ENCODE peak calls at places on chromosomes 12 and 14, in five cellular contexts. D is stimulated activated CD8-positive, alpha-beta memory T cell treated with anti-CD3 and anti-CD28 coated beads, Interleukin-4, amount 100 ng/mL, for 1 hour; X is stimulated activated CD4-positive, alpha-beta T cell treated with anti-CD3 and anti-CD28 coated beads, Interleukin-1b, Interleukin-23, amount 100 ng/mL, for 48 hours; Z is GM13977; T is pons. G is an unnamed sample.

GRCh38 chr12:104243551-104243950 is 28.0 kb downstream of the TXNRD1 start:
- DNase-seq in D (no peak), X (no peak), Z (no peak), T (no peak), G (no peak)

GRCh38 chr14:30214456-30215090 is 286.9 kb upstream of the PRKD1 start:
- DNase-seq in D (no peak), X (no peak), Z (peak; percentile 6), T (peak; percentile 72), G (peak; percentile 65)

GRCh38 chr12:28787151-28787550 is 361.9 kb upstream of the FAR2 start:
- DNase-seq in D (no peak), X (no peak), Z (no peak), T (peak; percentile 61), G (no peak)

GRCh38 chr12:56476972-56477432 is 8.6 kb downstream of the SPRYD4 start:
- DNase-seq in D (no peak), X (no peak), Z (no peak), T (no peak), G (no peak)

GRCh38 chr12:30613119-30613830 is 82.4 kb downstream of the IPO8 start:
- DNase-seq in D (no peak), X (no peak), Z (no peak), T (no peak), G (peak; percentile 87)

GRCh38 chr12:74365178-74365964 is 172.3 kb upstream of the ATXN7L3B start:
- DNase-seq in D (no peak), X (peak; percentile 10), Z (no peak), T (peak; percentile 25), G (peak; percentile 57)

GRCh38 chr14:100067971-100068959 is 3.0 kb downstream of the EVL start:
- DNase-seq in D (peak; percentile 80), X (peak; percentile 93), Z (no peak), T (peak; percentile 58), G (peak; percentile 45)

GRCh38 chr14:81529391-81529790 is 4.3 kb downstream of the SEL1L start:
- DNase-seq in D (no peak), X (no peak), Z (no peak), T (no peak), G (no peak)

GRCh38 chr12:93982847-93983315 is 165.5 kb upstream of the PLXNC1 start:
- DNase-seq in D (no peak), X (peak; percentile 30), Z (no peak), T (no peak), G (no peak)

GRCh38 chr14:35386673-35387125 is 17.9 kb downstream of the NFKBIA start:
- DNase-seq in D (no peak), X (no peak), Z (no peak), T (no peak), G (no peak)

GRCh38 chr14:87332001-87332400 is 661.0 kb downstream of the GALC start:
- DNase-seq in D (no peak), X (no peak), Z (no peak), T (no peak), G (no peak)

GRCh38 chr12:43278268-43278832 is 273.7 kb downstream of the ADAMTS20 start:
- DNase-seq in D (no peak), X (no peak), Z (peak; percentile 21), T (no peak), G (peak; percentile 58)

GRCh38 chr12:85829391-85829790 is 6.8 kb downstream of the RASSF9 start:
- DNase-seq in D (no peak), X (no peak), Z (no peak), T (no peak), G (no peak)

GRCh38 chr14:55864890-55865655 is 253.1 kb upstream of the PELI2 start:
- DNase-seq in D (no peak), X (no peak), Z (no peak), T (no peak), G (no peak)

GRCh38 chr14:28760431-28760996 is 6.1 kb upstream of the FOXG1 start:
- DNase-seq in D (no peak), X (no peak), Z (no peak), T (no peak), G (no peak)

GRCh38 chr12:81021834-81022233 is 56.0 kb upstream of the ACSS3 start:
- DNase-seq in D (no peak), X (no peak), Z (no peak), T (no peak), G (no peak)

G was measured in endothelial cell of umbilical vein.